ENCODE peak calls at places on chromosomes 12 and 14, in four cellular contexts. I, M, E and V are unnamed samples.

GRCh38 chr12:41264281-41264680 is 76.2 kb downstream of the PDZRN4 start:
- DNase-seq in M (peak), E (no peak), I (no peak), V (no peak)

GRCh38 chr12:89542912-89543592 is 17.2 kb upstream of the POC1B start:
- DNase-seq in E (peak), M (peak), I (peak), V (peak)

GRCh38 chr14:59492419-59492818 is 8.1 kb downstream of the JKAMP start:
- DNase-seq in I (no peak), M (no peak), E (no peak), V (no peak)

GRCh38 chr12:29609431-29610215 is 112.1 kb upstream of the OVCH1 start:
- DNase-seq in M (no peak), I (no peak), E (no peak), V (no peak)

GRCh38 chr14:69083181-69083580 is 69.7 kb downstream of the DCAF5 start:
- DNase-seq in I (no peak), E (no peak), M (no peak), V (no peak)

GRCh38 chr14:56116128-56116900 is 1.9 kb upstream of the PELI2 start:
- DNase-seq in I (no peak), M (peak), E (no peak), V (no peak)

GRCh38 chr12:105841880-105842279 is 296.9 kb downstream of the NUAK1 start:
- DNase-seq in E (no peak), I (no peak), M (no peak), V (no peak)

GRCh38 chr12:43282106-43282505 is 269.9 kb downstream of the ADAMTS20 start:
- DNase-seq in M (peak), I (peak), E (no peak), V (peak)

GRCh38 chr14:61394542-61394941 is 73.2 kb downstream of the PRKCH start:
- DNase-seq in I (no peak), M (no peak), E (no peak), V (no peak)

GRCh38 chr14:99321236-99321925 is 49.4 kb upstream of the BCL11B start:
- DNase-seq in E (no peak), I (no peak), M (no peak), V (no peak)

GRCh38 chr12:53495903-53496751 is 3.1 kb downstream of the MAP3K12 start:
- DNase-seq in I (peak), E (no peak), M (peak), V (peak)

GRCh38 chr12:110266980-110267620 is 13.9 kb upstream of the ATP2A2 start:
- DNase-seq in M (no peak), I (peak), E (no peak), V (peak)

GRCh38 chr12:28340261-28340660 is 150.0 kb downstream of the CCDC91 start:
- DNase-seq in M (no peak), I (peak), E (no peak), V (no peak)

GRCh38 chr12:9244894-9245293 is 36.7 kb upstream of the PZP start:
- DNase-seq in M (peak), E (no peak), I (no peak), V (no peak)

GRCh38 chr12:52121848-52122838 is 42.6 kb downstream of the SMIM41 start:
- DNase-seq in I (peak), E (peak), M (peak), V (peak)

GRCh38 chr14:79659995-79660975 is 551.0 kb downstream of the DIO2 start:
- DNase-seq in M (no peak), I (no peak), E (no peak), V (no peak)

GRCh38 chr14:96634481-96634880 is 132.3 kb downstream of the PAPOLA start:
- DNase-seq in E (no peak), M (peak), I (no peak), V (no peak)

GRCh38 chr14:95700221-95700976 is 13.5 kb downstream of the TCL1A start:
- DNase-seq in M (no peak), E (no peak), I (no peak), V (no peak)

GRCh38 chr12:113259499-113259953 is 38.3 kb downstream of the TPCN1 start:
- DNase-seq in M (peak), E (no peak), I (no peak), V (peak)

GRCh38 chr12:24664151-24664550 is 284.8 kb downstream of the BCAT1 start:
- DNase-seq in M (no peak), I (peak), E (no peak), V (no peak)

GRCh38 chr12:107492393-107493134 is 193.0 kb upstream of the PWP1 start:
- DNase-seq in E (no peak), I (no peak), M (no peak), V (no peak)

GRCh38 chr12:75658286-75658685 is 146.9 kb upstream of the KRR1 start:
- DNase-seq in E (no peak), M (peak), I (no peak), V (no peak)

GRCh38 chr12:98852181-98852580 is 207.1 kb downstream of the APAF1 start:
- DNase-seq in E (no peak), I (no peak), M (no peak), V (no peak)

GRCh38 chr12:2640709-2641108 is 154.1 kb upstream of the FKBP4 start:
- DNase-seq in E (no peak), M (peak), I (peak), V (peak)

GRCh38 chr12:22856120-22856699 is 231.2 kb downstream of the ETNK1 start:
- DNase-seq in M (peak), I (peak), E (no peak), V (peak)

GRCh38 chr12:104877107-104877705 is 80.9 kb downstream of the SLC41A2 start:
- DNase-seq in E (peak), I (peak), M (peak), V (peak)

GRCh38 chr12:39780527-39781446 is 161.2 kb upstream of the ABCD2 start:
- DNase-seq in E (no peak), M (no peak), I (no peak), V (peak)

GRCh38 chr12:93978553-93978952 is 169.8 kb upstream of the PLXNC1 start:
- DNase-seq in M (peak), I (peak), E (no peak), V (peak)

GRCh38 chr14:64541261-64541970 is 875 bp downstream of the HSPA2 start:
- DNase-seq in I (no peak), M (no peak), E (no peak), V (no peak)